ENCODE peak calls at places on chromosomes 3 and 15, in ten cellular contexts. Z is iris pigment epithelial cell; A is endothelial cell of umbilical vein; K is GM23248; C is H7; Q is lower lobe of right lung; M is GM19239; P is left ventricle myocardium inferior; I is activated CD8-positive, alpha-beta memory T cell treated with anti-CD3 and anti-CD28 coated beads for 24 hours; W is effector CD4-positive, alpha-beta T cell. U is an unnamed sample.

GRCh38 chr3:45079715-45080114 is 53.6 kb downstream of the CLEC3B start:
- DNase-seq in Z (no peak), A (no peak), K (no peak), C (no peak), Q (no peak), M (no peak), P (no peak), I (no peak), W (no peak), U (no peak)

GRCh38 chr3:113132571-113132996 is 78.8 kb upstream of the BOC start:
- DNase-seq in Z (peak), A (no peak), K (peak), C (no peak), Q (no peak), M (no peak), P (no peak), I (no peak), W (no peak), U (no peak)

GRCh38 chr3:108018552-108018951 is 72.3 kb downstream of the CD47 start:
- DNase-seq in Z (no peak), A (peak), K (no peak), C (no peak), Q (no peak), M (no peak), P (no peak), I (peak), W (no peak), U (no peak)

GRCh38 chr15:43225201-43225949 is 4.6 kb upstream of the EPB42 start:
- DNase-seq in Z (peak), A (peak), K (peak), C (peak), Q (no peak), M (peak), P (no peak), I (peak), W (peak), U (peak)

GRCh38 chr3:52682016-52682415 is 3.7 kb downstream of the PBRM1 start:
- DNase-seq in Z (peak), A (peak), K (peak), C (peak), Q (no peak), M (no peak), P (no peak), I (peak), W (no peak), U (no peak)

GRCh38 chr15:79380755-79381499 is 51.2 kb upstream of the MINAR1 start:
- DNase-seq in Z (peak), A (peak), K (peak), C (peak), Q (peak), M (peak), P (peak), I (peak), W (peak), U (peak)

GRCh38 chr3:108311797-108312196 is 15.4 kb downstream of the HHLA2 start:
- DNase-seq in Z (peak), A (no peak), K (no peak), C (no peak), Q (no peak), M (no peak), P (no peak), I (no peak), W (no peak), U (no peak)

GRCh38 chr3:178353292-178353814 is 182.9 kb upstream of the KCNMB2 start:
- DNase-seq in Z (peak), A (peak), K (peak), C (no peak), Q (no peak), M (no peak), P (no peak), I (no peak), W (no peak), U (no peak)

GRCh38 chr3:136856665-136857064 is 5.3 kb upstream of the NCK1 start:
- DNase-seq in Z (no peak), A (no peak), K (no peak), C (no peak), Q (no peak), M (no peak), P (no peak), I (no peak), W (no peak), U (no peak)

GRCh38 chr15:40238927-40239591 is at the start of gene PAK6:
- DNase-seq in Z (peak), A (peak), K (peak), C (peak), Q (peak), M (no peak), P (no peak), I (peak), W (no peak), U (no peak)

GRCh38 chr3:16401273-16401672 is 112.2 kb downstream of the RFTN1 start:
- DNase-seq in Z (no peak), A (no peak), K (no peak), C (no peak), Q (no peak), M (no peak), P (no peak), I (no peak), W (no peak), U (no peak)

GRCh38 chr3:11050666-11051323 is 58.2 kb downstream of the SLC6A1 start:
- DNase-seq in Z (no peak), A (no peak), K (no peak), C (no peak), Q (no peak), M (no peak), P (no peak), I (no peak), W (no peak), U (no peak)

GRCh38 chr3:52028572-52028971 is 27.8 kb downstream of the DUSP7 start:
- DNase-seq in Z (no peak), A (no peak), K (peak), C (no peak), Q (no peak), M (no peak), P (peak), I (no peak), W (no peak), U (no peak)

GRCh38 chr3:71441217-71441924 is 142.2 kb downstream of the FOXP1 start:
- DNase-seq in Z (no peak), A (no peak), K (no peak), C (no peak), Q (peak), M (no peak), P (peak), I (no peak), W (no peak), U (no peak)

U was measured in GM12891.